ENCODE peak calls at places on chromosomes 3 and 15, in five cellular contexts. P is AG09319, J is brain microvascular endothelial cell, A is lower lobe of right lung, C is astrocyte of the spinal cord. Y is an unnamed sample.

GRCh38 chr15:96331141-96331941 is 841 bp downstream of the NR2F2 start:
- DNase-seq in P (no peak), J (peak), A (peak), C (peak), Y (no peak)

GRCh38 chr15:100665570-100665969 is 63.2 kb downstream of the ASB7 start:
- DNase-seq in P (no peak), J (no peak), A (no peak), C (no peak), Y (no peak)

GRCh38 chr15:32687556-32687955 is 30.2 kb upstream of the GREM1 start:
- DNase-seq in P (no peak), J (peak), A (no peak), C (peak), Y (no peak)

GRCh38 chr3:37326144-37326543 is 151.8 kb upstream of the LRRFIP2 start:
- DNase-seq in P (no peak), J (no peak), A (no peak), C (no peak), Y (no peak)

GRCh38 chr15:96261575-96262034 is 68.9 kb upstream of the NR2F2 start:
- DNase-seq in P (no peak), J (no peak), A (no peak), C (no peak), Y (no peak)

GRCh38 chr15:25859838-25860645 is 3.1 kb downstream of the ATP10A start:
- DNase-seq in P (no peak), J (no peak), A (no peak), C (no peak), Y (no peak)

GRCh38 chr3:143037867-143038266 is 36.5 kb downstream of the U2SURP start:
- DNase-seq in P (no peak), J (no peak), A (no peak), C (no peak), Y (no peak)

GRCh38 chr15:83207622-83208356 is at the start of gene HDGFL3:
- DNase-seq in P (no peak), J (peak), A (peak), C (peak), Y (no peak)

GRCh38 chr3:178083906-178084823 is 452.1 kb upstream of the KCNMB2 start:
- DNase-seq in P (no peak), J (peak), A (no peak), C (peak), Y (no peak)

GRCh38 chr3:73766599-73767378 is 142.0 kb upstream of the PDZRN3 start:
- DNase-seq in P (peak), J (peak), A (no peak), C (peak), Y (peak)

GRCh38 chr3:177382944-177383343 is 185.7 kb upstream of the TBL1XR1 start:
- DNase-seq in P (no peak), J (no peak), A (no peak), C (no peak), Y (no peak)

GRCh38 chr3:66418432-66419052 is 82.3 kb downstream of the LRIG1 start:
- DNase-seq in P (no peak), J (no peak), A (peak), C (peak), Y (peak)

GRCh38 chr3:35651456-35651855 is 12.1 kb downstream of the ARPP21 start:
- DNase-seq in P (no peak), J (no peak), A (no peak), C (peak), Y (no peak)

GRCh38 chr15:58568157-58568571 is 136.4 kb downstream of the LIPC start:
- DNase-seq in P (no peak), J (no peak), A (no peak), C (no peak), Y (no peak)

GRCh38 chr15:99306694-99307338 is 55.5 kb downstream of the LRRC28 start:
- DNase-seq in P (no peak), J (no peak), A (no peak), C (no peak), Y (no peak)

GRCh38 chr15:101723874-101724674 is at the start of gene TARS3:
- DNase-seq in P (peak), J (peak), A (peak), C (peak), Y (peak)

GRCh38 chr3:81898336-81898735 is 136.9 kb upstream of the GBE1 start:
- DNase-seq in P (no peak), J (no peak), A (no peak), C (no peak), Y (no peak)

GRCh38 chr3:188270423-188270972 is 116.5 kb downstream of the LPP start:
- DNase-seq in P (peak), J (peak), A (no peak), C (peak), Y (peak)

GRCh38 chr3:168341192-168341816 is 245.6 kb upstream of the GOLIM4 start:
- DNase-seq in P (peak), J (peak), A (no peak), C (peak), Y (peak)

GRCh38 chr3:141795719-141796435 is 32.7 kb downstream of the GRK7 start:
- DNase-seq in P (peak), J (no peak), A (peak), C (peak), Y (no peak)

GRCh38 chr3:190886945-190887344 is 24.5 kb upstream of the GMNC start:
- DNase-seq in P (no peak), J (no peak), A (no peak), C (peak), Y (no peak)

GRCh38 chr3:126621171-126621570 is 33.8 kb downstream of the TXNRD3 start:
- DNase-seq in P (peak), J (no peak), A (no peak), C (peak), Y (no peak)

GRCh38 chr3:138461696-138462295 is 27.4 kb downstream of the ESYT3 start:
- DNase-seq in P (no peak), J (no peak), A (peak), C (no peak), Y (no peak)

GRCh38 chr3:164550857-164551256 is 527.4 kb downstream of the SI start:
- DNase-seq in P (no peak), J (no peak), A (no peak), C (no peak), Y (no peak)

GRCh38 chr3:56795807-56796185 is 6.0 kb downstream of the ARHGEF3 start:
- DNase-seq in P (no peak), J (no peak), A (peak), C (no peak), Y (no peak)

GRCh38 chr3:191441687-191442086 is 19.3 kb upstream of the PYDC2 start:
- DNase-seq in P (no peak), J (no peak), A (no peak), C (no peak), Y (no peak)

GRCh38 chr3:184052773-184053172 is at the start of gene HTR3C:
- DNase-seq in P (no peak), J (no peak), A (no peak), C (no peak), Y (no peak)

GRCh38 chr15:71971905-71972304 is 146.0 kb downstream of the MYO9A start:
- DNase-seq in P (no peak), J (no peak), A (no peak), C (no peak), Y (no peak)

GRCh38 chr3:40116478-40117162 is 192.9 kb upstream of the EIF1B start:
- DNase-seq in P (peak), J (peak), A (no peak), C (peak), Y (no peak)

GRCh38 chr3:150970665-150971327 is 1.7 kb downstream of the CLRN1 start:
- DNase-seq in P (peak), J (peak), A (no peak), C (peak), Y (peak)

GRCh38 chr3:188431553-188431952 is 277.6 kb downstream of the LPP start:
- DNase-seq in P (peak), J (peak), A (no peak), C (peak), Y (no peak)

GRCh38 chr15:53209396-53210042 is 419.4 kb upstream of the ONECUT1 start:
- DNase-seq in P (no peak), J (no peak), A (no peak), C (no peak), Y (no peak)

GRCh38 chr15:68652141-68652540 is 73.3 kb downstream of the CORO2B start:
- DNase-seq in P (no peak), J (no peak), A (no peak), C (no peak), Y (no peak)

GRCh38 chr3:192207239-192207638 is 520.1 kb downstream of the FGF12 start:
- DNase-seq in P (no peak), J (no peak), A (no peak), C (peak), Y (no peak)

DNA sequence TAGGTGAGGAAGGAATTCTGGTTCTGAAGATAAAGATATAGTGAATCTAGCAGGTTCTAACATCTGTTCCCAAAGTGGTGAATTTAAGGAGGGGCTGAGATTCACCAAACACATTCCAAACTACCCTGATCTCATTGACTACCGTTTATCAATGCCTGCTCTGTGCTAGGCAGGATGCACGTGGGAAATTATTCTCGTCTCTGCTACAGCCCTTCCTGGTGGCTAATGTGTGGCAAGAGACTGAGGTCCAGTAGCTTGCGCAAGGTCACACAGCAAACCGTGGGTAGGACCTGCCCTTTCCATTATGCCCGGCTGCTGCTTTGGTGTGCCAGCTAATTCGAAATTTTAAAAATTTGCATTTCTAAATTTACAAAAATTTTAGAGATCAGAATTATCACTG is 209.5 kb upstream of the TRIM42 start:
- DNase-seq in P (no peak), J (no peak), A (no peak), C (no peak), Y (no peak)
- TF ChIP-seq CTCF in P (no peak), J (no peak), A (no peak), C (no peak), Y (no peak)

GRCh38 chr3:161096771-161097367 is 8.3 kb downstream of the B3GALNT1 start:
- DNase-seq in P (no peak), J (no peak), A (no peak), C (no peak), Y (no peak)
- TF ChIP-seq CTCF in P (peak), J (peak), A (peak), C (peak), Y (peak)

DNA sequence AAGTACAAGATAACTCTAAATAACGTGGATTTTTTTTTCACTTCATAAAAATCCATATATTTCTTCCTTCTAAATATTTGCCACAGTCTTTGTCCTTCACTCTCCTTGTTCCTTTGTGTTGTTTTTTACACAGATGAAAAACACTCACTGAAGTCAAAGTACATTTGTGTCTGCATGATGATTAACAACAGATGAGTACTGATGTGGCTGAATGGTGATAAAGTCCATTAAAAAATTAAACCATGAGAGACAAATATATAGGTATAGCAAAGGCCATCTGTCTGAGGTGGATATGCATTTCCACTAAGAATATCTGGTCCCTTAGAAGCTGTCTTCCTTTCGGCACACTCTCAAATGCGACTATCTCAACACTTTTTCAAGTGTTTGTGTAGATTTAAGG is 317.5 kb upstream of the MCTP2 start:
- DNase-seq in P (no peak), J (no peak), A (no peak), C (no peak), Y (no peak)
- TF ChIP-seq CTCF in P (no peak), J (no peak), A (no peak), C (no peak), Y (no peak)

GRCh38 chr15:78213956-78214355 is 20.4 kb downstream of the ACSBG1 start:
- DNase-seq in P (no peak), J (no peak), A (no peak), C (no peak), Y (no peak)

GRCh38 chr15:78213425-78213750 is 21.0 kb downstream of the ACSBG1 start:
- DNase-seq in P (no peak), J (no peak), A (no peak), C (no peak), Y (no peak)

GRCh38 chr15:78212008-78212407 is 22.4 kb downstream of the ACSBG1 start:
- DNase-seq in P (no peak), J (no peak), A (no peak), C (no peak), Y (no peak)

GRCh38 chr15:78211189-78211921 is 23.0 kb downstream of the ACSBG1 start:
- DNase-seq in P (no peak), J (no peak), A (no peak), C (no peak), Y (no peak)

GRCh38 chr15:78212546-78213424 is 21.6 kb downstream of the ACSBG1 start:
- DNase-seq in P (no peak), J (peak), A (no peak), C (peak), Y (peak)
- TF ChIP-seq CTCF in P (no peak), J (no peak), A (no peak), C (no peak), Y (no peak)

GRCh38 chr15:85010472-85011209 is 29.0 kb downstream of the PDE8A start:
- DNase-seq in P (peak), J (no peak), A (no peak), C (no peak), Y (no peak)
- TF ChIP-seq CTCF in P (peak), J (no peak), A (no peak), C (no peak), Y (no peak)

DNA sequence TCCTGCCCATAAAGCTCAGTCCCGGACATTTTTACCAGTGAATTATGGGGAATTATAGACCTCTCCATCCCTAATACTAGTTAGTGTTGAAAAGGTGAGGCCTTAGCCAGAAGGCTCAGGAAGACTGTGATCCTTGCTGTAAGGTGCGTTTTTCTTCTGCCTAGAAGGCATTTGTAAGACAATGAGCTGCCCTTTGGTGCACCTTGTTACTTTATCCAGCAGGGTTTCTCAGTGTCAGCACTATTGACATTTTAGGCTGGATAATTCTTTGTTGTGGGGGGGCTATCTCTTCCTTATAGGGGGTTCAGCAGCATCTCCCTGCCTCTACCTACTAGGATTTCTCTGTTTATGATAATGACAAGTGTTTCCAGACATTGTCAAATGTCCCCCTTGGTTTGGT is 108.1 kb upstream of the ABHD17C start:
- DNase-seq in P (no peak), J (no peak), A (no peak), C (no peak), Y (no peak)
- TF ChIP-seq CTCF in P (no peak), J (no peak), A (no peak), C (no peak), Y (no peak)

GRCh38 chr3:111299070-111299672 is 227.6 kb downstream of the NECTIN3 start:
- DNase-seq in P (no peak), J (peak), A (no peak), C (peak), Y (peak)
- TF ChIP-seq CTCF in P (no peak), J (peak), A (no peak), C (peak), Y (peak)